ENCODE peak calls at places on chromosomes 12 and 14, in eight cellular contexts. M is T-cell; I is NCI-H2081; O is hypothalamus; E is HFFc6; Q is uterus; U is tibial nerve; Y is activated naive CD4-positive, alpha-beta T cell. J is an unnamed sample.

GRCh38 chr12:102927220-102927619 is 10.2 kb upstream of the PAH start:
- DNase-seq in M (no peak), I (no peak), O (no peak), E (no peak), Q (no peak), U (no peak), Y (no peak), J (no peak)

GRCh38 chr12:122641976-122642375 is 61.2 kb downstream of the HCAR2 start:
- DNase-seq in M (no peak), I (no peak), O (no peak), E (peak; percentile 19), Q (no peak), U (no peak), Y (no peak), J (no peak)

GRCh38 chr12:6310771-6311610 is 509 bp downstream of the PLEKHG6 start:
- DNase-seq in M (no peak), I (no peak), O (no peak), E (no peak), Q (no peak), U (no peak), Y (no peak), J (no peak)

GRCh38 chr14:100664841-100665425 is 61.8 kb upstream of the DLK1 start:
- DNase-seq in M (no peak), I (peak; percentile 32), O (no peak), E (peak; percentile 43), Q (peak; percentile 47), U (no peak), Y (no peak), J (no peak)

GRCh38 chr14:102923201-102923919 is 897 bp downstream of the AMN start:
- DNase-seq in M (no peak), I (no peak), O (no peak), E (no peak), Q (no peak), U (no peak), Y (no peak), J (no peak)

GRCh38 chr12:103053089-103053488 is 95.6 kb downstream of the ASCL1 start:
- DNase-seq in M (no peak), I (no peak), O (no peak), E (no peak), Q (no peak), U (no peak), Y (no peak), J (no peak)

GRCh38 chr12:93223440-93224426 is 154.0 kb upstream of the NUDT4 start:
- DNase-seq in M (no peak), I (peak; percentile 57), O (no peak), E (no peak), Q (no peak), U (no peak), Y (no peak), J (no peak)

GRCh38 chr12:34404377-34405285 is 382.3 kb downstream of the ALG10 start:
- DNase-seq in M (no peak), I (no peak), O (no peak), E (no peak), Q (peak; percentile 3), U (peak; percentile 1), Y (no peak), J (no peak)

GRCh38 chr14:54316652-54317051 is 80.2 kb upstream of the CDKN3 start:
- DNase-seq in M (no peak), I (no peak), O (no peak), E (no peak), Q (no peak), U (no peak), Y (no peak), J (no peak)

GRCh38 chr14:41285193-41285748 is 321.4 kb upstream of the LRFN5 start:
- DNase-seq in M (no peak), I (peak; percentile 60), O (no peak), E (no peak), Q (no peak), U (no peak), Y (no peak), J (peak; percentile 47)

GRCh38 chr14:34243401-34243800 is 218.6 kb downstream of the SPTSSA start:
- DNase-seq in M (no peak), I (no peak), O (no peak), E (no peak), Q (no peak), U (no peak), Y (no peak), J (no peak)

GRCh38 chr14:58969951-58970751 is 218.3 kb upstream of the DAAM1 start:
- DNase-seq in M (no peak), I (no peak), O (no peak), E (no peak), Q (no peak), U (no peak), Y (no peak), J (no peak)

GRCh38 chr12:85190728-85191127 is 89.3 kb upstream of the ALX1 start:
- DNase-seq in M (no peak), I (no peak), O (no peak), E (no peak), Q (no peak), U (no peak), Y (no peak), J (no peak)

GRCh38 chr12:104790296-104791125 is 167.6 kb downstream of the SLC41A2 start:
- DNase-seq in M (peak; percentile 47), I (no peak), O (peak; percentile 2), E (no peak), Q (peak; percentile 30), U (no peak), Y (no peak), J (peak; percentile 53)

GRCh38 chr12:77845831-77846230 is 15.1 kb downstream of the NAV3 start:
- DNase-seq in M (no peak), I (no peak), O (no peak), E (peak; percentile 39), Q (no peak), U (no peak), Y (no peak), J (no peak)

GRCh38 chr12:75634244-75635222 is 123.1 kb upstream of the KRR1 start:
- DNase-seq in M (no peak), I (no peak), O (no peak), E (no peak), Q (no peak), U (no peak), Y (no peak), J (no peak)

GRCh38 chr14:68704736-68705720 is 87.8 kb downstream of the ZFP36L1 start:
- DNase-seq in M (no peak), I (no peak), O (no peak), E (no peak), Q (peak; percentile 56), U (no peak), Y (no peak), J (no peak)

GRCh38 chr14:87286191-87286590 is 706.8 kb downstream of the GALC start:
- DNase-seq in M (no peak), I (no peak), O (no peak), E (no peak), Q (no peak), U (no peak), Y (no peak), J (no peak)

GRCh38 chr14:70045715-70046535 is 142.8 kb downstream of the SLC8A3 start:
- DNase-seq in M (no peak), I (peak; percentile 29), O (peak; percentile 64), E (peak; percentile 61), Q (no peak), U (no peak), Y (no peak), J (peak; percentile 76)

GRCh38 chr14:47454025-47454424 is 221.4 kb downstream of the MDGA2 start:
- DNase-seq in M (no peak), I (no peak), O (no peak), E (no peak), Q (no peak), U (no peak), Y (no peak), J (no peak)

GRCh38 chr14:100732766-100733100 is 6.0 kb downstream of the DLK1 start:
- DNase-seq in M (no peak), I (no peak), O (no peak), E (no peak), Q (no peak), U (no peak), Y (no peak), J (no peak)

GRCh38 chr12:116520801-116521471 is 38.2 kb upstream of the MAP1LC3B2 start:
- DNase-seq in M (no peak), I (no peak), O (no peak), E (peak; percentile 50), Q (no peak), U (no peak), Y (no peak), J (peak; percentile 50)

GRCh38 chr12:6230321-6231110 is 30.3 kb downstream of the CD9 start:
- DNase-seq in M (peak; percentile 84), I (no peak), O (peak; percentile 85), E (no peak), Q (peak; percentile 64), U (peak; percentile 71), Y (peak; percentile 6), J (no peak)

GRCh38 chr14:29805415-29806123 is 122.1 kb downstream of the PRKD1 start:
- DNase-seq in M (no peak), I (peak; percentile 17), O (no peak), E (peak; percentile 72), Q (peak; percentile 33), U (peak; percentile 44), Y (no peak), J (no peak)

GRCh38 chr12:19131020-19131431 is 1.5 kb downstream of the PLEKHA5 start:
- DNase-seq in M (no peak), I (peak; percentile 29), O (no peak), E (peak; percentile 42), Q (peak; percentile 21), U (no peak), Y (no peak), J (peak; percentile 41)

GRCh38 chr14:24055971-24056799 is 4.4 kb downstream of the CARMIL3 start:
- DNase-seq in M (no peak), I (no peak), O (no peak), E (no peak), Q (no peak), U (no peak), Y (no peak), J (no peak)

J was measured in SK-N-DZ.